ENCODE peak calls at places on chromosomes 7 and 10, in five cellular contexts. J is endothelial cell, X is foreskin fibroblast, F is astrocyte of the cerebellum, V is HepG2. Z is an unnamed sample.

GRCh38 chr7:148328906-148329305 is 261.7 kb upstream of the C7orf33 start:
- DNase-seq in J (no peak), V (no peak), X (no peak), F (no peak), Z (no peak)

GRCh38 chr7:100626530-100627237 is 14.3 kb downstream of the MOSPD3 start:
- DNase-seq in V (no peak), F (peak), J (peak), X (peak), Z (peak)

GRCh38 chr7:92602352-92603088 is 12.3 kb upstream of the FAM133B start:
- DNase-seq in F (no peak), X (peak), J (no peak), V (peak), Z (no peak)

GRCh38 chr7:65832281-65832680 is 40.6 kb upstream of the VKORC1L1 start:
- DNase-seq in J (peak), F (peak), X (peak), V (no peak), Z (no peak)

GRCh38 chr7:34042406-34042805 is 137.1 kb downstream of the BMPER start:
- DNase-seq in X (peak), J (no peak), V (no peak), F (no peak), Z (no peak)

GRCh38 chr10:4353059-4353655 is 472.9 kb upstream of the AKR1E2 start:
- DNase-seq in X (peak), J (no peak), F (no peak), V (no peak), Z (no peak)

GRCh38 chr7:158317238-158318205 is 270.1 kb downstream of the PTPRN2 start:
- DNase-seq in J (no peak), F (no peak), X (no peak), V (no peak), Z (no peak)

GRCh38 chr10:44963772-44964633 is 4.4 kb downstream of the RASSF4 start:
- DNase-seq in V (peak), J (no peak), F (no peak), X (peak), Z (no peak)

GRCh38 chr10:102777696-102778530 is 34.2 kb downstream of the WBP1L start:
- DNase-seq in F (no peak), X (no peak), V (no peak), J (no peak), Z (no peak)

GRCh38 chr10:58027431-58027830 is 240.3 kb downstream of the IPMK start:
- DNase-seq in V (no peak), J (no peak), X (peak), F (no peak), Z (no peak)

GRCh38 chr10:4399571-4399970 is 426.4 kb upstream of the AKR1E2 start:
- DNase-seq in J (no peak), X (peak), F (no peak), V (no peak), Z (no peak)

GRCh38 chr7:19944363-19945120 is 171.1 kb upstream of the TMEM196 start:
- DNase-seq in V (no peak), J (no peak), X (no peak), F (no peak), Z (no peak)

GRCh38 chr7:42102301-42102700 is 134.7 kb downstream of the GLI3 start:
- DNase-seq in F (no peak), X (no peak), J (no peak), V (no peak), Z (no peak)

GRCh38 chr10:74877899-74878298 is 51.5 kb downstream of the KAT6B start:
- DNase-seq in J (no peak), V (no peak), F (no peak), X (no peak), Z (no peak)

GRCh38 chr10:93680414-93681047 is 21.9 kb downstream of the FRA10AC1 start:
- DNase-seq in F (peak), V (peak), X (peak), J (no peak), Z (no peak)

GRCh38 chr7:120055300-120055699 is 217.7 kb upstream of the KCND2 start:
- DNase-seq in F (no peak), X (peak), V (no peak), J (no peak), Z (no peak)

GRCh38 chr7:44449531-44449930 is 40.9 kb downstream of the NUDCD3 start:
- DNase-seq in F (no peak), V (no peak), J (no peak), X (peak), Z (no peak)

GRCh38 chr7:10648289-10648688 is 325.4 kb upstream of the PHF14 start:
- DNase-seq in X (no peak), J (no peak), V (no peak), F (no peak), Z (no peak)

GRCh38 chr7:36153571-36154097 is 580 bp downstream of the EEPD1 start:
- DNase-seq in X (peak), V (no peak), F (no peak), J (no peak), Z (no peak)

GRCh38 chr7:107971613-107972012 is 31.3 kb downstream of the LAMB1 start:
- DNase-seq in F (no peak), X (peak), J (no peak), V (no peak), Z (no peak)

GRCh38 chr7:130593033-130593432 is 75.5 kb downstream of the COPG2 start:
- DNase-seq in V (no peak), X (peak), F (no peak), J (no peak), Z (no peak)

GRCh38 chr7:5677538-5678294 is 103.7 kb downstream of the RNF216 start:
- DNase-seq in X (peak), J (peak), F (no peak), V (peak), Z (peak)

GRCh38 chr7:19610194-19610943 is 98.5 kb downstream of the POLR1F start:
- DNase-seq in X (no peak), V (no peak), F (no peak), J (no peak), Z (no peak)

GRCh38 chr10:34200355-34200901 is 614.7 kb downstream of the PARD3 start:
- DNase-seq in F (no peak), J (no peak), V (no peak), X (no peak), Z (no peak)

GRCh38 chr7:30888783-30889182 is 22.9 kb upstream of the AQP1 start:
- DNase-seq in J (no peak), X (peak), V (no peak), F (peak), Z (no peak)

GRCh38 chr7:36076073-36076472 is 77.0 kb upstream of the EEPD1 start:
- DNase-seq in X (no peak), F (no peak), J (no peak), V (no peak), Z (no peak)

GRCh38 chr7:157318015-157318706 is 18.6 kb upstream of the DNAJB6 start:
- DNase-seq in X (peak), J (no peak), V (no peak), F (no peak), Z (peak)

GRCh38 chr10:24958701-24959392 is 6.4 kb upstream of the PRTFDC1 start:
- DNase-seq in F (no peak), J (no peak), V (no peak), X (peak), Z (no peak)

GRCh38 chr7:155566011-155566836 is 19.9 kb upstream of the CNPY1 start:
- DNase-seq in J (no peak), X (no peak), V (no peak), F (no peak), Z (no peak)

GRCh38 chr10:62083413-62083794 is 181.9 kb downstream of the ARID5B start:
- DNase-seq in F (no peak), X (no peak), J (no peak), V (no peak), Z (no peak)

GRCh38 chr7:17132726-17133125 is 165.7 kb upstream of the AHR start:
- DNase-seq in V (no peak), X (peak), F (no peak), J (no peak), Z (no peak)

GRCh38 chr7:155667241-155667849 is 22.9 kb downstream of the RBM33 start:
- DNase-seq in J (no peak), F (no peak), V (no peak), X (no peak), Z (no peak)

GRCh38 chr10:44975487-44976331 is 2.9 kb downstream of the DEPP1 start:
- DNase-seq in V (peak), J (no peak), F (no peak), X (peak), Z (no peak)

GRCh38 chr10:88725798-88726197 is 19.7 kb downstream of the LIPK start:
- DNase-seq in V (no peak), F (no peak), J (no peak), X (no peak), Z (no peak)

GRCh38 chr10:18140149-18140956 is at the start of gene CACNB2:
- DNase-seq in F (no peak), J (peak), V (peak), X (peak), Z (no peak)

GRCh38 chr7:69757990-69758430 is 159.7 kb downstream of the AUTS2 start:
- DNase-seq in J (no peak), F (peak), V (no peak), X (peak), Z (no peak)

GRCh38 chr10:23081891-23082290 is 13.5 kb upstream of the MSRB2 start:
- DNase-seq in V (peak), F (no peak), X (peak), J (no peak), Z (no peak)

DNA sequence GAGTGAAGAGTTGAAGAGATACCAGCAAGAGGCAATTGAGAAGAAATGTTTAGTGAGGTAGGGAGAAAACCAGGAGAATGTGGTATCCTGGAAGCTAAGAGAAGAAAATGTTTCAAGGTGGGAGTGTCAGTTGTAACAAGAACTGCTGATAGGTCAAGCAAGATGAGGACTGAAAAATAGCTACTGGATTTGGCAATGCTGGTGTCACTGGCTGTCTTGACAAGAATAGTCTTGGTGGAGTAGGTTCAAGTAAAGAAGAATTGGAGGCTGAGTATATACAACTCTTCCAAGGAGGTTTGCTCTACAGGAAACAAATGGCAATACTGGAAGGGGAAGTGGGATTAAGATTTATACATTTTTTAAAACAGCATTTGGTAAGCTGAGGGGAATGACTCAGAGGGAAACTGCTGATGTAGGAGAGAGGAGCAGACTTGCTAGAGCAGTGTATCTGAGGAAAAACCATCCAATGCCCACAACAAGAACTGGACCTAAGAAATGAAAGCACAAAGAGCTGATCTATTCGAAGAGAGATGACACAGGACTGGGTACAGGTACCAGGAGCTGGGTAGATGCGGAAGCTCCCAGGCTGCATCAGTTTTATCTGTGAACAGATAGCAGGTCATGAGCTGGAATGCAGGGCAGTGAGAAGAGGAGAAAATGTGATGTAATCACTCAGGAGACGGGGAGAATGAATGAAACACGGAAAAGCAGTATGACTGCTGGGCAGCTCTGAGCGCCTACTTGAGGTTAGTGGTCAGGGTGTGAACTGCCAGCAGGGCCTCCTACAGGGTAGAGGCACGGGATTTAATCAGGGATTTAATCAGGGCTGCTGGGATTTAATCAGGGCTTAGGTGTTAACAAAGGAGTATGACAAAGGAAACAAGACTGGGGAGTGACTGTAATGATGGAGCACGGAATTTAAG is 34.5 kb downstream of the FAM25A start:
- DNase-seq in V (no peak), F (peak), J (no peak), X (peak), Z (no peak)
- TF ChIP-seq CTCF in V (no peak), F (peak), J (no peak), X (no peak), Z (peak)

DNA sequence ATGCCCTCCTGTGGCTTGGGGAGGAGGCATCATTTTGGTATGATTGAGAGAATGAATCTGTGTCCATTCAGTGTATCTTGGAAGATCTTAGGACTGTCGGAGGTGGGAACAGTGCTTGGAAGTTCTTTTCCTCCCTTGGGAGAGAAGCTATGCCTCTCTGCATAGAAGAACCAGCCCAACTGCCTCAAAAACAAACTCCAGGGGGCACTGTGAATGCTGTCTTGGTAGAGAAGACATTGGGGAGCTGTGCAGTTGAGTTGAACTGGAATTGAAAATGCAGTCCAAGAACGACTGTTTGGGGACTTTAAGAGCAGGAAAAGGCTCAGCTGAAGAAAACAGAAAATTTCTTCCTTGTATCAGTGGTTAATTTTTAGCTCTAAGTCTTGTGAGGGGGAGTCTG is 4.9 kb upstream of the GJD4 start:
- DNase-seq in X (no peak), F (no peak), V (peak), J (no peak), Z (no peak)
- TF ChIP-seq CTCF in X (peak), F (no peak), V (peak), J (no peak), Z (no peak)

GRCh38 chr7:21572914-21573313 is 30.1 kb downstream of the DNAH11 start:
- DNase-seq in F (no peak), V (no peak), X (no peak), J (no peak), Z (no peak)

GRCh38 chr7:21565614-21566013 is 22.8 kb downstream of the DNAH11 start:
- DNase-seq in J (no peak), F (no peak), X (no peak), V (no peak), Z (no peak)

GRCh38 chr7:21572331-21572730 is 29.5 kb downstream of the DNAH11 start:
- DNase-seq in V (no peak), F (no peak), X (no peak), J (no peak), Z (no peak)

GRCh38 chr7:21566094-21566493 is 23.3 kb downstream of the DNAH11 start:
- DNase-seq in F (no peak), X (no peak), V (peak), J (no peak), Z (no peak)

GRCh38 chr7:21568762-21569161 is 25.9 kb downstream of the DNAH11 start:
- DNase-seq in J (no peak), X (no peak), V (peak), F (no peak), Z (no peak)
- TF ChIP-seq CTCF in J (no peak), X (no peak), V (peak), F (peak), Z (peak)

GRCh38 chr7:139913006-139913405 is 83.9 kb downstream of the TBXAS1 start:
- DNase-seq in V (no peak), X (peak), F (no peak), J (no peak), Z (no peak)
- TF ChIP-seq CTCF in V (no peak), X (no peak), F (no peak), J (no peak), Z (no peak)

GRCh38 chr7:12291870-12292269 is 80.8 kb downstream of the TMEM106B start:
- DNase-seq in F (no peak), J (no peak), X (peak), V (peak), Z (no peak)
- TF ChIP-seq CTCF in F (no peak), J (no peak), X (peak), V (peak), Z (no peak)

DNA sequence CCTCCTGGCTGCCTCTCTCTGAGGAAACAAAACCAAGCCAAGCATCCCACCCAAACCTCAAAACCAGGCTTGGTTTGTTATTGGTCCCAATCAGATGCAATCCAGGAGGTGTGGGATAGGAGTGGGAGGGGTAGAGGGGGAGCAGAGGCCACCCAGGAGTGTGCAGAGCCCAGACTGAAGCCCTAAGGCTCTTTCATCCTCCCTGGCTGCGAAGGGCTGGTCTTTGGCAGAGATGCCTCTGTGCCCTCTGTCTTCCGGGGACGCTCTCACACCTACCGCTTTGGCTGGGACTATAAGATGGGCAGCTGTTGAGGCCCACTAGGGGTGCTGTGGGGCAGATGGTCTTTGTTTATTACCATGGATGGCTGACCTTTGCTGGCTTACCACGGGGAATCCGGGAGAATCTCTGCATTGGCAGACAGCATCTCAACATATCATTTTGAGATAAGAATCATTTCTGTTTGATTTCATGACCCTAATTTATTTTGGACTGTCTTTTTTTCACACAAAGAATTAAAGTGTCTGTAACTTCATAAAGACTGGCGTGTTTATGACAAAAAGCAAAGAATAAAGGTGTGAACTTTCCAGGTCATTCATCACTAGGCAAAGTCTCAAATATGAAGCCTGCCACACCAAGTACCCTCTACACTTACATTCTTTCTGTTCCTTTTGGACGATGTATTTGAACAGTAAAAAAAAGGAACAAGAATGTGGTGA is 6.5 kb upstream of the DENND2A start:
- DNase-seq in F (no peak), J (peak), V (peak), X (peak), Z (no peak)
- TF ChIP-seq CTCF in F (peak), J (peak), V (peak), X (peak), Z (peak)

DNA sequence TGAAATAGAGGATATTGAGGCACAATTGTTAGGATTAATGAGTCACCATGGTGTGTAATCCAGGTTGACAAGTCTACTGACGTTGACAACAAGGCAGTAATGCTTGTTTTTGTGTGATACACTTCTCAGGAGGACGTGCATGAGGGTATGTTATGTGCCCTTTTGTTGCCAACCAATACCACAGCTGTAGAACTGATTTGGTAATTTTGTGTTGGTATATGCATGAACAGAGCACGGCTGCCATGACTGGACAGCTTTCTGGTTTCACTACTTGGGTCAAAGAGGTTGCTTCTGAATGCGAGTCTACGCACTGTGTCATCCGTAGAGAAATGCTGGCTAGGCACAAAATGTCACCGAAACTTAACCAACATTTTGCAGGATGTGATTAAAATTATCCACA is 32.9 kb downstream of the PHTF2 start:
- DNase-seq in F (no peak), V (no peak), J (no peak), X (no peak), Z (no peak)
- TF ChIP-seq CTCF in F (no peak), V (no peak), J (no peak), X (no peak), Z (no peak)

DNA sequence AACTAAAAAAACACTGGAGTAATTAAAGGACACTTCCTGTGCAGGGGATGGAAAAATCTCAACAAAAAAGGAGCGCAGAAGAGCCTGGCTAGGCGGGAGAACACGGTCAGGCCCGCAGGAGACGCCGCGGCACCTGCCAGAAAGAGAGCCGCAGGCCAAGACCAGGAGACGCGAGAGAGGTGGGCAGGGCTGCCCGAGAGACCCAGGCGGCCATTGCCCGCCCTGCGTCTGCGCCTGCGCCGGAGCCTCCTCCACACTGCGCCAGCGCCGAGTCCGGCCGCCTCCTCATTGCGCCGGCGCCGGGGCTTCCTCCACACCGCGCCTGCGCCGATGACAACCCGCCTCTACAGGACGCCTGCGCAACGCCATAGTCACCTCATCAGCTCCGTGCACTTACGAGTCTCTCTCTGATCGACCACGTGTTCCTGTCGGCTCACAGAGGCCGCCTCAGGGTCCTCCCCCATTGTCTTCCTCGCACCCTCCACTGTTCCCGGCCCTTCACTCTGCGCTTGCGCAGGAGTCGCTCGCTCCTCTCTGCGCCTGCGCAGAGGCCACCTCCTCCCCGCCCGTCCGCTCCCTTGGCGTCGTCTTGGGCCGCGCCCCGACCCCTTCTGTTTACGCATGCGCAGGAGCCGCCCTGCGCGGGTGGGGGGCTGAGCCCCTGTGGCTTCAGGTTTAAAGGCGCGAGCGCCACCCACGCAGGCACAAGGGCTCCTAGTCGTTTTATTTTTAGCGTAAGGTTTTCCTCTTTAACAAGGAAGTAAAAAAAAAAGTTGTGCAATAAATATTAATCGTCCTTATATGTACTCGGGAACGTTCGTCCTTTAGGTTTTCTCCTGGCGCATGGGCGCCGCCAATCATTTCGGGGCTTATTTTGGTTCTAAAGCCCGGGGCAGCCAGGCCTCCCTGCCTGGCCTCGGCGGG is 43.2 kb upstream of the FAM20C start:
- DNase-seq in V (peak), X (peak), F (peak), J (peak), Z (peak)
- TF ChIP-seq CTCF in V (no peak), X (no peak), F (no peak), J (no peak), Z (no peak)

Z was measured in CD14-positive monocyte.